ENCODE peak calls at places on chromosomes 6 and 20, in ten cellular contexts. Q is H9, B is breast epithelium, I is left ventricle myocardium inferior, H is sigmoid colon, C is ovary, G is H1, A is SK-N-SH, J is HepG2, V is lower lobe of right lung. F is an unnamed sample. For H3K4me1 and H3K27me3, the result is how much of the 10 kb centered on the place peaks cover.

GRCh38 chr6:75101896-75102680 is 103.8 kb downstream of the COL12A1 start:
- DNase-seq in H (no peak), Q (no peak), C (no peak), A (no peak), V (no peak), I (no peak), J (no peak), G (no peak), B (no peak), F (no peak)

GRCh38 chr20:3998998-3999397 is 16.4 kb downstream of the RNF24 start:
- DNase-seq in V (no peak), J (no peak), G (no peak), H (no peak), B (no peak), C (no peak), I (no peak), A (no peak), Q (no peak), F (no peak)

GRCh38 chr20:49916146-49917002 is 1.0 kb upstream of the SPATA2 start:
- DNase-seq in J (peak), A (no peak), V (no peak), I (no peak), C (no peak), B (no peak), Q (no peak), H (peak), G (no peak), F (no peak)

GRCh38 chr20:38685853-38686473 is 38.3 kb upstream of the SLC32A1 start:
- DNase-seq in A (no peak), I (peak), J (peak), V (no peak), Q (peak), C (no peak), G (no peak), B (no peak), H (no peak), F (no peak)

GRCh38 chr20:37640600-37641561 is 52.9 kb upstream of the CTNNBL1 start:
- DNase-seq in Q (no peak), A (peak), H (no peak), C (no peak), J (no peak), B (no peak), I (no peak), G (no peak), V (no peak), F (no peak)

GRCh38 chr6:32436995-32437836 is 2.5 kb upstream of the HLA-DRA start:
- DNase-seq in A (no peak), I (no peak), Q (no peak), B (no peak), J (no peak), C (no peak), V (no peak), H (no peak), G (no peak), F (no peak)

GRCh38 chr20:914727-915498 is 1.2 kb downstream of the ANGPT4 start:
- DNase-seq in A (no peak), J (no peak), B (no peak), V (no peak), I (no peak), G (no peak), Q (no peak), H (no peak), C (no peak), F (no peak)

GRCh38 chr6:133160531-133160930 is 80.6 kb upstream of the EYA4 start:
- DNase-seq in H (no peak), G (no peak), Q (no peak), I (no peak), C (no peak), V (no peak), B (no peak), A (peak), J (no peak), F (no peak)

GRCh38 chr20:51348866-51349265 is 193.7 kb downstream of the NFATC2 start:
- DNase-seq in I (no peak), H (no peak), V (no peak), B (no peak), A (no peak), Q (no peak), G (no peak), J (no peak), C (no peak), F (no peak)

GRCh38 chr20:21161926-21162325 is 36.0 kb downstream of the KIZ start:
- DNase-seq in B (no peak), I (no peak), A (no peak), Q (no peak), G (no peak), C (no peak), V (no peak), J (no peak), H (no peak), F (no peak)

GRCh38 chr20:21162631-21163030 is 36.7 kb downstream of the KIZ start:
- DNase-seq in H (no peak), J (no peak), B (no peak), I (no peak), V (no peak), A (no peak), Q (no peak), G (no peak), C (no peak), F (no peak)

GRCh38 chr20:21156266-21156665 is 30.4 kb downstream of the KIZ start:
- DNase-seq in C (no peak), B (no peak), G (no peak), H (no peak), A (no peak), V (no peak), Q (no peak), I (no peak), J (no peak), F (no peak)

GRCh38 chr20:21157006-21157405 is 31.1 kb downstream of the KIZ start:
- DNase-seq in B (no peak), V (no peak), A (no peak), Q (no peak), G (no peak), H (no peak), C (no peak), J (no peak), I (no peak), F (no peak)

DNA sequence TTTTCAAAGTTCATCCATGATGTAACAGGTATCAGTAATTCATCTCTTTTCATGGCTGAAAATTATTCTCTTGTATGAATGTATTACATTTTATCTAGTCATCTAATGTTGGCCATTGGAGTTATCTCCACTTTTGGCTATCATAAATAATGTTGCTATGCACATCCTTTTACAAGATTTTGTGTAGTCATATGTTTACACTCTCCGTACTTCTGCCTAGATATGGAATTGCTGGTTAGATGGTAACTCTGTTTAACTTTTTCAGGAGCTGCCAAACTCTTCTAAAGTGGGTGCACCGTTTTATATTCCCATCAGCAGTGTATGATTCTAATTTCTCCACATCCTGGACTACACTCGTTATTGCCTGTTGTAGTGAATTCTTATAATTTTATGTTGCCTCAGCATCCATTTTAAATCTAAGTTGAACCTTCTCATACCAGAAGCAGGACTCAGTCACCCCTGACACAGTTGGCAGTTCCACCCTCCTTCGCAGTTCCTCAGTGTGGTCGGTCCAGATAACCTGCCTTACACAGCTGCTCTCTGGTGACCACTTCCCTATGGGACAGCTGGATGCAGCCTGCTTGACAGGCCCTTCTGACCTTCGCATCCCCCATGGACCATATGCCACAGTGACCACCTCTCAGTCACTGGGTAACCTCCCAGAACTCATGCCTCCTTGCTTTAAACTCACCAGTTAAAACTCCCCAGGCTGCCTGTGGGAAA is 33.9 kb downstream of the KIZ start:
- DNase-seq in G (no peak), H (peak), C (no peak), I (no peak), Q (no peak), B (no peak), J (no peak), V (no peak), A (no peak), F (no peak)
- H3K4me1 ChIP-seq in G (under half), H (under half), C (under half), I (under half), Q (under half), B (under half), J (under half), V (under half), A (under half), F (under half)

GRCh38 chr20:41247523-41248370 is 69.8 kb downstream of the ZHX3 start:
- DNase-seq in Q (no peak), J (no peak), C (no peak), I (no peak), B (no peak), G (no peak), A (no peak), V (no peak), H (no peak), F (no peak)

GRCh38 chr20:41249371-41249770 is 68.2 kb downstream of the ZHX3 start:
- DNase-seq in B (no peak), C (peak), Q (no peak), H (peak), I (peak), G (no peak), V (no peak), J (no peak), A (no peak), F (no peak)

GRCh38 chr20:41248371-41249024 is 69.0 kb downstream of the ZHX3 start:
- DNase-seq in V (no peak), J (no peak), Q (no peak), A (no peak), I (no peak), C (peak), G (no peak), B (no peak), H (no peak), F (no peak)

GRCh38 chr20:41245086-41245707 is 72.3 kb downstream of the ZHX3 start:
- DNase-seq in J (peak), Q (peak), G (peak), A (no peak), I (no peak), V (no peak), H (peak), C (peak), B (no peak), F (no peak)

DNA sequence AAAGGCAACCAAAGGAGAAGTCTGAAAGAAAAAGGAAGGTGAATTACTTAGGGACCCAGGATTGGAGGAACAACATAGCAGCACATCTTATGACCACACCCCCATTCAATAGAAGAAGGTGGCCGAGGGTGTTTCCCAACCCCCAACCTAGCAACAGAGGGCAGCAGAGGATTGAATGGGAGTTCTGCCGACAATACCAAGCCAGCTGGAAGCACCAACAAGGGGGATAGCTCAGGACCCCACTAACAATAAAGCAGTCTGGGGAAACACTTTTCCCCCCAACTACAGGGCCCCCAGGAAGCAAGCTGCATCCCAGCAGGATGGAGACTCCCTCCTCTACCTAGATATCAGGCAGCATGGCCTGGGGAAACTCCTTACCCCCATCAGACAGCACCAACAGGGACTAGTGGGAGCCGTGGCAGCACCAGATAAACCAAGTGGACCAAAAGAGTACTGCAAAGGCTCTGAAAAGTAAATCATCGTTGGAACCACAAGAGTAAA is 67.7 kb downstream of the ZHX3 start:
- DNase-seq in C (peak), B (no peak), A (peak), Q (peak), V (no peak), H (peak), I (no peak), J (peak), G (peak), F (no peak)
- TF ChIP-seq CTCF in C (peak), B (no peak), A (peak), Q (peak), V (peak), H (no peak), I (peak), J (peak), G (peak), F (no peak)

DNA sequence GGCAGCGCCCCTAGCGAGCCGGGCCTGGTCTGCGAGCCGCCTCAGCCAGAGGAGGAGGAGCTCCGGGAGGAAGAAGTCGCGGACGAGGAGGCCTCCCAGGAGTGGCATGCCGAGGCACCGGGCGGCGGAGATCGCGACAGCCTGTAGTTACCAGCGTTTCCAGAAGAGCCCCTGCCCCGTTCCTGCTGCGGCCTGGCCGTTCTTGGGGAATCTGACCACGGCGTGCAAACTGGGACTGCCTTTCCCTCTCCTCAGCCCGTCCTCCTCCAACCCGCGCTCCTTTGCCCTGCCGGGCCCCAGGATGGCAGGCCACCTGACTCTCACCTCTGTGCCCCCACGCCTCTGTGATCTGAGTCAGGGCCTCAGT is 802 bp downstream of the HDGFL1 start:
- DNase-seq in C (no peak), B (no peak), J (no peak), A (no peak), H (no peak), V (peak), I (no peak), Q (peak), G (no peak), F (no peak)
- H3K27me3 ChIP-seq in C (under half), B (under half), J (under half), A (under half), H (under half), V (under half), I (under half), Q (under half), G (under half), F (under half)

DNA sequence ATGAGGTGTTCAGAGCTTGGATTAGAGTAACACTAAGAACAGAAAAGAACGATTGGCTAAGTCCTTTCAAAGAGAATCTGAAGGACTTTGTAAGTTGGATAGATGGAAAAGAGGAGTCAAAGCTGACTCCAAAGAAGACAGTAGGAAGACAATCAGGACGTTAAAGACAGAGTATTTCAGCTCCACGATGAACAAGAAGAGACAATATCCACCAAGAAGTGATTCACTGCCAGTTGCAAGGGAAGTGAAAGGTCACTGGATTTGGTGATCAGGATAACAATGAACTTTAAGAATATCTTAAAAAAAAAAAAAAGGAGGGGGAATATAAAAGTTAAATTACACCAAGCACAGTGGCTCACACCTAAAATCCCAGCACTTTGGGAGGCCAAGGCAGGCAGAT is 17.9 kb downstream of the REPS1 start:
- DNase-seq in B (no peak), C (no peak), A (no peak), I (no peak), H (no peak), G (no peak), Q (no peak), V (no peak), J (no peak), F (no peak)
- H3K4me1 ChIP-seq in B (under half), C (under half), A (under half), I (half or more), H (under half), G (under half), Q (under half), V (under half), J (under half), F (under half)

GRCh38 chr6:17200395-17200794 is 80.8 kb upstream of the RBM24 start:
- DNase-seq in A (no peak), C (no peak), I (no peak), Q (peak), H (no peak), G (peak), B (no peak), V (no peak), J (no peak), F (no peak)
- TF ChIP-seq CTCF in A (peak), C (no peak), I (no peak), Q (peak), H (no peak), G (peak), B (no peak), V (no peak), J (peak), F (no peak)

GRCh38 chr20:5910192-5910591 is 40.1 kb downstream of the TRMT6 start:
- DNase-seq in G (no peak), C (no peak), A (no peak), V (no peak), J (no peak), B (no peak), H (no peak), Q (no peak), I (no peak), F (no peak)
- H3K27me3 ChIP-seq in G (under half), C (under half), A (under half), V (under half), J (under half), B (under half), H (under half), Q (under half), I (half or more), F (under half)

GRCh38 chr20:54085425-54085824 is 15.0 kb upstream of the BCAS1 start:
- DNase-seq in G (no peak), B (no peak), Q (no peak), C (no peak), J (no peak), I (no peak), H (no peak), A (no peak), V (no peak), F (no peak)
- H3K4me1 ChIP-seq in G (under half), B (under half), Q (under half), C (under half), J (under half), I (under half), H (under half), A (under half), V (under half), F (under half)

DNA sequence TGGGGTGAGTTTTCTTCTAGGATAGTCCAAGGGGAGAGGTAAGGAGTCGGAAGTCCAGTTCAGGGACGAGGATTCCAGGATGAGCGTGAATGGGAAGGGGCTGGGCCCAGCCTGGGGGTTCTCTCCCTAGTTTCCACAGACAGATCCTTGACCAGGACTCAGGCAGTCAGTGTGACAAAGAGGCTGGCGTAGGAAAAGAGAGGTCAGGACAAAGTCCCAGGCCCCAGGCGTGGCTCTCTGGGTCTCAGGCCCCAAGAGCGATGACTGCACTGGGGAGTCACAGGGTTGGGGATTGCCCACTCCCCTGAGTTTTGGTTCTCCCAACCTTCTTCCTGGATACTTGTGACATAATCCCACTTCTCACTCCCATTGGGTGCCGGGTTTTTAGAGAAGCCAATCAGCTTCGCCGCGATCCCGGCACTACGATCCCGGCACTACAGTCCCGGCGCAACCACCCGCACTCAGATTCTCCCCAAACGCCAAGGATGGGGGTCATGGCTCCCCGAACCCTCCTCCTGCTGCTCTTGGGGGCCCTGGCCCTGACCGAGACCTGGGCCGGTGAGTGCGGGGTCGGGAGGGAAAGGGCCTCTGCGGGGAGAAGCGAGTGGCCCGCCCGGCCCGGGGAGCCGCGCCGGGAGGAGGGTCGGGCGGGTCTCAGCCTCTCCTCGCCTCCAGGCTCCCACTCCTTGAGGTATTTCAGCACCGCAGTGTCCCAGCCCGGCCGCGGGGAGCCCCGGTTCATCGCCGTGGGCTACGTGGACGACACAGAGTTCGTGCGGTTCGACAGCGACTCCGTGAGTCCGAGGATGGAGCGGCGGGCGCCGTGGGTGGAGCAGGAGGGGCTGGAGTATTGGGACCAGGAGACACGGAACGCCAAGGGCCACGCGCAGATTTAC is 46.2 kb upstream of the TRIM26 start:
- DNase-seq in H (peak), B (peak), Q (peak), J (peak), I (peak), V (peak), C (peak), A (peak), G (peak), F (no peak)
- TF ChIP-seq CTCF in H (no peak), B (no peak), Q (peak), J (peak), I (peak), V (peak), C (no peak), A (peak), G (no peak), F (no peak)

GRCh38 chr6:116355796-116356195 is 15.0 kb upstream of the DSE start:
- DNase-seq in C (no peak), H (no peak), J (no peak), A (no peak), G (no peak), B (no peak), Q (no peak), I (no peak), V (no peak), F (no peak)
- H3K27me3 ChIP-seq in C (under half), H (under half), J (under half), A (under half), G (under half), B (under half), Q (under half), I (under half), V (under half), F (under half)

GRCh38 chr6:25302156-25302555 is 23.0 kb downstream of the CARMIL1 start:
- DNase-seq in G (no peak), A (no peak), C (no peak), H (no peak), V (no peak), Q (no peak), I (no peak), B (no peak), J (no peak), F (no peak)

GRCh38 chr6:25301358-25301757 is 22.2 kb downstream of the CARMIL1 start:
- DNase-seq in Q (no peak), J (no peak), H (no peak), V (no peak), G (no peak), A (no peak), I (no peak), B (no peak), C (no peak), F (no peak)

GRCh38 chr6:25302677-25303128 is 23.5 kb downstream of the CARMIL1 start:
- DNase-seq in G (no peak), B (no peak), J (no peak), I (no peak), H (no peak), Q (no peak), A (no peak), V (no peak), C (no peak), F (no peak)

GRCh38 chr6:25306379-25306778 is 27.2 kb downstream of the CARMIL1 start:
- DNase-seq in V (no peak), C (no peak), J (no peak), A (no peak), I (no peak), B (no peak), G (no peak), H (no peak), Q (no peak), F (no peak)

GRCh38 chr6:25303234-25303633 is 24.1 kb downstream of the CARMIL1 start:
- DNase-seq in Q (no peak), J (no peak), I (no peak), G (no peak), A (no peak), H (no peak), V (no peak), B (no peak), C (no peak), F (no peak)
- H3K4me1 ChIP-seq in Q (under half), J (under half), I (half or more), G (under half), A (under half), H (under half), V (half or more), B (under half), C (under half), F (under half)

F was measured in esophagus squamous epithelium.